ENCODE peak calls at places on chromosomes 16 and 17, in seven cellular contexts. B, M, I, N, X, Y and W are unnamed samples.

GRCh38 chr17:66495035-66495434 is 192.6 kb downstream of the PRKCA start:
- DNase-seq in I (no peak), N (no peak), B (no peak), M (no peak), Y (no peak), X (no peak), W (no peak)

GRCh38 chr17:75642221-75643032 is 9.2 kb downstream of the SMIM5 start:
- DNase-seq in M (peak), I (no peak), N (no peak), X (peak), B (no peak), Y (no peak), W (peak)

GRCh38 chr17:78242024-78242742 is 10.8 kb downstream of the TMEM235 start:
- DNase-seq in I (no peak), B (no peak), N (peak), X (no peak), Y (no peak), M (no peak), W (no peak)

GRCh38 chr16:1309888-1310831 is 724 bp downstream of the UBE2I start:
- DNase-seq in M (peak), X (peak), B (no peak), N (peak), I (no peak), Y (peak), W (no peak)

GRCh38 chr17:12122091-12122490 is 101.4 kb downstream of the MAP2K4 start:
- DNase-seq in M (no peak), Y (no peak), N (peak), B (no peak), I (no peak), X (no peak), W (no peak)

GRCh38 chr16:67942200-67942509 is 1.8 kb downstream of the LCAT start:
- DNase-seq in Y (peak), X (no peak), B (peak), N (peak), I (peak), M (no peak), W (no peak)

GRCh38 chr17:7133424-7133823 is 18.8 kb upstream of the ASGR2 start:
- DNase-seq in M (no peak), I (no peak), B (peak), X (no peak), Y (no peak), N (peak), W (no peak)

GRCh38 chr17:39852239-39852638 is 11.9 kb downstream of the IKZF3 start:
- DNase-seq in B (no peak), X (no peak), I (no peak), Y (no peak), N (no peak), M (no peak), W (no peak)

GRCh38 chr16:84247844-84248243 is 8.0 kb upstream of the KCNG4 start:
- DNase-seq in I (peak), Y (peak), N (peak), B (no peak), M (no peak), X (no peak), W (no peak)

GRCh38 chr17:41125064-41125463 is 1.1 kb upstream of the KRTAP4-12 start:
- DNase-seq in Y (no peak), B (no peak), I (no peak), X (no peak), N (no peak), M (no peak), W (no peak)

GRCh38 chr16:27408012-27408601 is 6.1 kb downstream of the IL21R start:
- DNase-seq in X (no peak), Y (peak), B (no peak), N (peak), M (no peak), I (peak), W (no peak)

GRCh38 chr17:61720016-61720795 is 129.2 kb upstream of the NACA2 start:
- DNase-seq in Y (no peak), B (no peak), N (peak), I (no peak), X (no peak), M (no peak), W (no peak)

GRCh38 chr17:72134560-72135399 is 14.0 kb downstream of the SOX9 start:
- DNase-seq in X (no peak), I (no peak), Y (no peak), B (no peak), M (no peak), N (peak), W (no peak)

GRCh38 chr16:81600275-81600674 is 155.7 kb downstream of the CMIP start:
- DNase-seq in X (no peak), B (peak), Y (peak), I (peak), N (peak), M (no peak), W (no peak)

GRCh38 chr17:75005291-75005690 is 7.2 kb upstream of the MRPL58 start:
- DNase-seq in M (no peak), Y (no peak), X (no peak), B (no peak), I (no peak), N (no peak), W (no peak)

GRCh38 chr16:74064120-74064735 is 232.4 kb upstream of the PSMD7 start:
- DNase-seq in X (no peak), I (no peak), Y (no peak), B (no peak), N (peak), M (no peak), W (no peak)